ENCODE peak calls at places on chromosomes 2 and 18, in nine cellular contexts. N, Y, Q, C, V, E, D, O and A are unnamed samples.

GRCh38 chr2:133322909-133323308 is 245.4 kb downstream of the NCKAP5 start:
- DNase-seq in N (no peak), E (no peak), C (no peak), Y (no peak), D (no peak), O (no peak), V (no peak), Q (no peak), A (no peak)

GRCh38 chr2:18118703-18119102 is 240.2 kb downstream of the KCNS3 start:
- DNase-seq in D (no peak), V (no peak), Y (no peak), E (no peak), N (no peak), O (no peak), Q (no peak), C (no peak), A (no peak)

GRCh38 chr2:101124684-101125366 is 26.4 kb downstream of the TBC1D8 start:
- DNase-seq in V (no peak), E (no peak), N (peak; percentile 98), Q (peak; percentile 84), O (no peak), C (no peak), Y (no peak), D (peak; percentile 71), A (no peak)

GRCh38 chr18:28823506-28824182 is 646.7 kb upstream of the CDH2 start:
- DNase-seq in D (no peak), N (no peak), C (no peak), V (no peak), E (no peak), Y (no peak), Q (no peak), O (no peak), A (no peak)

GRCh38 chr2:926259-926780 is 24.3 kb upstream of the SNTG2 start:
- DNase-seq in V (no peak), Y (no peak), C (no peak), Q (no peak), O (no peak), N (no peak), E (no peak), D (no peak), A (no peak)

GRCh38 chr2:11483806-11484147 is 17.8 kb upstream of the E2F6 start:
- DNase-seq in C (no peak), E (no peak), Q (no peak), D (no peak), V (no peak), N (no peak), Y (no peak), O (no peak), A (no peak)

GRCh38 chr18:79394438-79395307 is 1.1 kb upstream of the NFATC1 start:
- DNase-seq in Q (peak; percentile 80), V (no peak), O (no peak), Y (no peak), N (peak; percentile 44), C (peak; percentile 66), E (no peak), D (no peak), A (no peak)

GRCh38 chr2:105072039-105072438 is 34.2 kb downstream of the MRPS9 start:
- DNase-seq in Q (no peak), N (no peak), E (no peak), C (no peak), D (no peak), O (no peak), V (no peak), Y (no peak), A (no peak)

GRCh38 chr2:173982918-173983317 is 17.7 kb upstream of the SP3 start:
- DNase-seq in V (no peak), C (peak; percentile 63), N (peak; percentile 42), Q (peak; percentile 47), D (no peak), Y (no peak), O (peak; percentile 75), E (no peak), A (no peak)

GRCh38 chr2:3864943-3865664 is 161.7 kb downstream of the DCDC2C start:
- DNase-seq in Y (no peak), O (no peak), V (no peak), E (no peak), Q (no peak), C (no peak), N (no peak), D (no peak), A (no peak)

GRCh38 chr2:168246483-168247340 is 683 bp downstream of the STK39 start:
- DNase-seq in C (peak; percentile 70), V (peak; percentile 61), E (peak; percentile 54), O (peak; percentile 74), N (peak; percentile 68), D (peak; percentile 82), Q (peak; percentile 47), Y (peak; percentile 47), A (no peak)

DNA sequence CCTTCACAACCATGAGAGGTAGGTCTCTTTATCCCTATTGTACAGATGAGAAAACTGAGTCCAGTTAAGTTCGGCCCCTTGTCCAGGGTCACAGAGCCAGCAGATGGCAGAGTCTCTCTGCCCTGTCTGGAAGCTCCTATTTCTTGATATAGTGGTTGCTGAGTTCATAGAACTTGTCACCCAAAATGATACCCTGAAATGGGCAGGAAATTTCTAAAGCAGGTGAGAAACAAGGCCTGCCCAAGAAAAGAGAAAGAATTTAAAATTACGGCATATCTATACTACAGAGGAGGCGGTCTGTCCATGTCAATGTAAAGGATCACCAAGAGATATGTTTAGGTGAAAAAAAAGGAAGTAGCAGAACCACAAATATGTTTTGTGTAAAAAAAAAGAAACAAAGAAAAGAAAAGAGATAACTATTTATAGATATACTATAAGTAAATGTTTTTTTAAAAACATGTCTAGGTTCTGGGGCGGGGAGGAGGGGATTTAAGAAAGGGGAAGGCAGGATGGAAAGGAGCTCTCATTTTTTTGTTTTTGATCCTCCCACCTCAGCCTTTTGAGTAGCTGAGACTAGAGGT is 39.8 kb downstream of the MYO7B start:
- DNase-seq in Y (no peak), C (no peak), Q (no peak), D (no peak), E (no peak), V (no peak), O (no peak), N (no peak), A (no peak)
- TF ChIP-seq CTCF in Y (no peak), C (no peak), Q (no peak), D (no peak), E (no peak), V (no peak), O (no peak), N (no peak), A (no peak)

GRCh38 chr18:36410346-36410745 is 112.8 kb downstream of the FHOD3 start:
- DNase-seq in Y (no peak), C (no peak), D (no peak), Q (no peak), N (no peak), O (no peak), E (no peak), V (no peak), A (no peak)

GRCh38 chr18:36408606-36409005 is 111.1 kb downstream of the FHOD3 start:
- DNase-seq in V (no peak), E (no peak), C (no peak), Q (no peak), N (no peak), D (no peak), O (no peak), Y (no peak), A (no peak)

GRCh38 chr18:36409779-36410178 is 112.3 kb downstream of the FHOD3 start:
- DNase-seq in Q (no peak), V (no peak), N (no peak), Y (no peak), C (no peak), D (no peak), E (no peak), O (no peak), A (no peak)

GRCh38 chr18:36412778-36413177 is 115.3 kb downstream of the FHOD3 start:
- DNase-seq in Y (no peak), O (no peak), C (no peak), V (peak; percentile 32), Q (no peak), E (no peak), N (peak; percentile 40), D (no peak), A (no peak)

DNA sequence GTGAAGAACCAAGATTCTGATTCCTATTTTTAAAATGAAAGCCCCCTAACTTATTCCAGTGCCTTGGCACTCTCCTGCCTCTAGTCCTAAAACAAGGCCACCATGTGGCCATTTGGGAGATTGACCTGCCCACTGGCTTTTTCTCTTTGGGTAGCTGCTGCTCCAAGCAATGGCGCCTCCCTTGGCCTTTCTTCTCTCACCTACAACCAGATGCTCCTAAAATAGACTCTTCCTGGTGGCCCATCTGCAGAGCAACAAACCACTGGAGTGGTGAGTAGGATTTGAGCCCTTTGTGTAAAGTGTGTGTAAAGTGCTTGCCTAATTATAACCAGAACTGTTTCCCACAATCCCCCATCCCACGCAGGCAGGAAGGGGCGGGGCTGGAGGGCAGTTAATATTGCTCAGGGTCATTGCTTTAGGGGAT is 114.2 kb downstream of the FHOD3 start:
- DNase-seq in N (peak; percentile 42), O (no peak), E (no peak), V (peak; percentile 43), Q (no peak), D (no peak), C (no peak), Y (no peak), A (no peak)
- TF ChIP-seq CTCF in N (no peak), O (no peak), E (peak; percentile 45), V (peak; percentile 58), Q (no peak), D (no peak), C (no peak), Y (peak; percentile 58), A (peak; percentile 42)

GRCh38 chr2:46230115-46230571 is 67.1 kb upstream of the EPAS1 start:
- DNase-seq in Q (no peak), D (no peak), N (peak; percentile 84), E (no peak), O (no peak), Y (no peak), C (no peak), V (peak; percentile 22), A (no peak)
- TF ChIP-seq CTCF in Q (no peak), D (no peak), N (peak; percentile 63), E (no peak), O (no peak), Y (no peak), C (no peak), V (no peak), A (peak; percentile 11)

DNA sequence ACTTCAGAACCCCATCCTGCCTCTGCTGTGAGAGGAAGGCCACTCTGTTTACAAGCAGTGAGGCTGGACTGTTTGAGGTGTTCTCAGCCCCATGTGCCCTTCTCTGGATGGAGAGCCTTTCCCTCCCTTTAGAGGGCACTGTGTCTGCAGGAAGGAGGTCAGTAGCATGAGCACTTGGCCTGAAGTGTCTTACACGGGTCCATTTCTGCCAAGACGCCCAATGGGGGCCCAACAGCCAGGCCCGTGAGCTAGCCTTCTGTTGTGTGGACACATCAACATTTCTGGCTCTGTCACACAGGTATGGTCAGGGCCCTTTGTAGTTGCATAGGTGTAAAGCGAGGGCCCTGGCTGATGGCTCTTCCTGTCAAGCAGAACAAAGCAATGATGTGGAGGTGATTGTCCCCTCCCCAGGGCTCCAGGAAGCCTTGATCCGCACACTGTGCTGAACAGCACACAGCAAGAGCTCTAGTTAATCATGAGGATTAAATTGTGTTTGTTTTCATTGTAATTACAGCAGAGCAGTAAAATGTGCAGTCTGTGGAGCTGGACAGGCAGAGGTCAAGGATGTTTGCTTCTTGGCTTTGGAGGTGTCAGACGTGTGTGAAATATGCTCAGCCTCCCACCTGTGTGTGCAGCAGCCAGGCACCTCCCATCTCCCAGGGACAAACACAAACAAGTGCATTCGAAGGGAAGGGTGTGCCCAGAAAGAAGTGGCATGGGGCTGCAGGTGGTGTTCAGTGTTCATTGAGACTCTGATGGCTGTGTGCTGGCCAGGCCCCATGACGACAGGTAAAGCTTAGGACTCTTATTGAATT is 132.1 kb downstream of the SH3RF3 start:
- DNase-seq in Y (no peak), C (no peak), D (peak; percentile 33), E (no peak), O (no peak), V (no peak), Q (no peak), N (peak; percentile 30), A (no peak)
- TF ChIP-seq CTCF in Y (no peak), C (no peak), D (no peak), E (peak; percentile 30), O (no peak), V (peak; percentile 2), Q (peak; percentile 5), N (no peak), A (no peak)